ENCODE peak calls at places on chromosome X, in five cellular contexts. L is aorta, G is psoas muscle, E is lower leg skin, M is iPS DF 6.9. A is an unnamed sample.

GRCh38 chrX:105821471-105822081 is 763 bp upstream of the NRK start:
- DNase-seq in G (no peak), L (no peak), E (no peak), M (no peak), A (no peak)

GRCh38 chrX:153334654-153335295 is 822 bp downstream of the ZNF275 start:
- DNase-seq in E (no peak), L (peak), G (no peak), M (no peak), A (no peak)

GRCh38 chrX:11597479-11597878 is 68.2 kb downstream of the ARHGAP6 start:
- DNase-seq in M (no peak), G (no peak), L (no peak), E (no peak), A (no peak)

GRCh38 chrX:97790850-97791249 is 907.1 kb downstream of the RPA4 start:
- DNase-seq in E (no peak), G (no peak), L (no peak), M (no peak), A (no peak)

GRCh38 chrX:47361538-47362511 is 8.6 kb upstream of the ZNF157 start:
- DNase-seq in G (peak), E (peak), L (peak), M (peak), A (peak)

GRCh38 chrX:40960041-40960440 is 125.2 kb upstream of the USP9X start:
- DNase-seq in L (no peak), E (no peak), G (no peak), M (no peak), A (no peak)

GRCh38 chrX:30065226-30065625 is 150.1 kb upstream of the MAGEB2 start:
- DNase-seq in G (no peak), E (no peak), M (no peak), L (no peak), A (no peak)

GRCh38 chrX:155216940-155217450 is 735 bp downstream of the VBP1 start:
- DNase-seq in E (no peak), M (no peak), G (no peak), L (no peak), A (no peak)

GRCh38 chrX:49269768-49270248 is at the start of gene PPP1R3F:
- DNase-seq in L (peak), E (no peak), M (no peak), G (no peak), A (no peak)

GRCh38 chrX:43552166-43552565 is 103.9 kb upstream of the MAOA start:
- DNase-seq in E (no peak), G (no peak), L (no peak), M (no peak), A (no peak)

GRCh38 chrX:7614616-7615015 is 228.4 kb upstream of the VCX start:
- DNase-seq in G (no peak), E (no peak), M (no peak), L (no peak), A (no peak)

GRCh38 chrX:15988661-15989603 is 134.3 kb upstream of the AP1S2 start:
- DNase-seq in M (no peak), E (no peak), G (no peak), L (no peak), A (no peak)

GRCh38 chrX:1465261-1466231 is 12.8 kb upstream of the ASMTL start:
- DNase-seq in E (peak), M (no peak), L (peak), G (no peak), A (no peak)

GRCh38 chrX:33194876-33195433 is 16.4 kb downstream of the DMD start:
- DNase-seq in G (no peak), L (no peak), M (no peak), E (no peak), A (no peak)

GRCh38 chrX:97011540-97011939 is 127.8 kb downstream of the RPA4 start:
- DNase-seq in L (no peak), E (no peak), G (no peak), M (no peak), A (no peak)

GRCh38 chrX:108091878-108092291 is 307 bp downstream of the ATG4A start:
- DNase-seq in E (no peak), M (no peak), L (no peak), G (no peak), A (no peak)

GRCh38 chrX:23398570-23398969 is 63.9 kb downstream of the PTCHD1 start:
- DNase-seq in L (no peak), G (no peak), M (no peak), E (no peak), A (no peak)

GRCh38 chrX:69117876-69118526 is 47.3 kb downstream of the PJA1 start:
- DNase-seq in L (no peak), G (no peak), M (no peak), E (no peak), A (no peak)

GRCh38 chrX:63761639-63762038 is 23.4 kb downstream of the ARHGEF9 start:
- DNase-seq in G (no peak), M (no peak), L (no peak), E (no peak), A (no peak)

GRCh38 chrX:47200385-47201150 is 6.9 kb downstream of the UBA1 start:
- DNase-seq in G (peak), E (peak), M (no peak), L (peak), A (peak)

GRCh38 chrX:1450381-1451161 is 2.1 kb downstream of the ASMTL start:
- DNase-seq in M (no peak), E (no peak), G (no peak), L (peak), A (no peak)

GRCh38 chrX:140440891-140441290 is 64.0 kb downstream of the SOX3 start:
- DNase-seq in M (no peak), E (no peak), L (no peak), G (no peak), A (no peak)

GRCh38 chrX:143437439-143437838 is 79.8 kb downstream of the SPANXN3 start:
- DNase-seq in M (no peak), E (no peak), G (no peak), L (no peak), A (no peak)

GRCh38 chrX:67787196-67787595 is 243.4 kb downstream of the AR start:
- DNase-seq in E (no peak), L (no peak), G (no peak), M (no peak), A (no peak)

GRCh38 chrX:101668143-101668542 is 8.5 kb upstream of the ARMCX2 start:
- DNase-seq in M (no peak), G (no peak), L (no peak), E (no peak), A (no peak)

GRCh38 chrX:5780821-5781220 is 447.8 kb downstream of the NLGN4X start:
- DNase-seq in E (no peak), G (no peak), L (no peak), M (no peak), A (no peak)

GRCh38 chrX:47560179-47560830 is 700 bp upstream of the ARAF start:
- DNase-seq in L (no peak), G (no peak), M (no peak), E (no peak), A (no peak)

GRCh38 chrX:146863566-146863965 is 49.0 kb upstream of the CXorf51A start:
- DNase-seq in M (no peak), G (no peak), L (no peak), E (no peak), A (no peak)

GRCh38 chrX:118499295-118499694 is 3.7 kb downstream of the DOCK11 start:
- DNase-seq in M (no peak), L (no peak), E (no peak), G (no peak), A (no peak)

GRCh38 chrX:38166478-38167083 is 54.1 kb downstream of the SRPX start:
- DNase-seq in E (no peak), G (no peak), M (no peak), L (no peak), A (no peak)

GRCh38 chrX:418927-419729 is 32.4 kb upstream of the PPP2R3B start:
- DNase-seq in M (no peak), G (no peak), L (no peak), E (no peak), A (peak)

GRCh38 chrX:78042601-78043000 is 61.4 kb upstream of the PGK1 start:
- DNase-seq in M (no peak), E (no peak), L (no peak), G (no peak), A (no peak)

GRCh38 chrX:7925867-7926472 is 1.2 kb downstream of the PNPLA4 start:
- DNase-seq in M (no peak), L (no peak), G (peak), E (peak), A (peak)

GRCh38 chrX:109601458-109601857 is 23.5 kb downstream of the KCNE5 start:
- DNase-seq in L (no peak), G (no peak), E (no peak), M (no peak), A (no peak)

GRCh38 chrX:136196691-136197155 is 49.4 kb downstream of the FHL1 start:
- DNase-seq in G (no peak), M (no peak), E (no peak), L (no peak), A (no peak)

GRCh38 chrX:74419861-74420193 is 1.5 kb upstream of the SLC16A2 start:
- DNase-seq in L (no peak), G (no peak), M (no peak), E (no peak), A (no peak)
- H3K4me3 ChIP-seq in L (peak), G (peak), M (peak), E (peak), A (peak)

DNA sequence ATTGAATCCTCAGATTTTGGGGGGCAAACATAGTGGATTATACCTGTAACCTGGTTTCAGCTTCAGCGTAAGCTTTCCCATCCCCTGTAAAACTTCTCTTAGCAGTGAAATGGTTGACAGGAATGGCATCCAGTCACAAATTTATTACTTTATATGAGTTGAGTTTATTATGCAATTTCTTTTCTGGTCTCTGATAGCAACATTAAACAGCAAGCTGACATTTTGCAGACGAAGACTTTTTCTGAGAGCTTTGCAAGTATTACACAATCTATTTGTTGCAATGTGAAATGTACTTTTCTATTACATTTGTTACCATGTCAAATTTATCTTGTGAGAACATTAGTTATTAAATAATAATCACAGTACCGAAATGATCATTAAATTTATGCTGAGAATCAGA is 60.6 kb downstream of the GSPT2 start:
- DNase-seq in M (no peak), L (no peak), G (no peak), E (no peak), A (no peak)
- H3K4me3 ChIP-seq in M (no peak), L (no peak), G (peak), E (no peak), A (peak)

GRCh38 chrX:119760026-119760902 is 1.9 kb downstream of the SOWAHD start:
- DNase-seq in E (no peak), G (no peak), L (no peak), M (no peak), A (no peak)
- H3K4me3 ChIP-seq in E (no peak), G (no peak), L (no peak), M (no peak), A (no peak)

DNA sequence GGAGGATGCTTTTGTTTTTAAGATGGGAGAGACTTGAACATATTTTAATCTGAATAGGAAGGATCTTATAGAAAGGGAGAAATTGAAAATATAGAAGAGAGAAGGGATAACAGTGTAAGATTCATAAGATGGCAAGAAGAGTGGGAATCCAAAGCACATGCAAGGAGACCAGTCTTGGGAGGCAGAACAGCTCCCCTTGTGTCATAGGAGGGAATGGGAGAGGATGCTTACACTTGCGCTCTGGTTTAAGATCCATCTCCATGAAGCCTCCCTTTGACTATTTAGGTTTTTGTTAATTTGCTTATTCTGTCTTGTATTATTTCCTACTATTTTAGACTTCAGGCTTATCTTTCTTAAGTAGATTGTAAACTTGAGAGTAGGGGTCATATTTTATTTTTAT is 42.7 kb downstream of the KIF4A start:
- DNase-seq in G (no peak), M (no peak), E (no peak), L (no peak), A (no peak)
- H3K4me3 ChIP-seq in G (no peak), M (no peak), E (no peak), L (no peak), A (no peak)

DNA sequence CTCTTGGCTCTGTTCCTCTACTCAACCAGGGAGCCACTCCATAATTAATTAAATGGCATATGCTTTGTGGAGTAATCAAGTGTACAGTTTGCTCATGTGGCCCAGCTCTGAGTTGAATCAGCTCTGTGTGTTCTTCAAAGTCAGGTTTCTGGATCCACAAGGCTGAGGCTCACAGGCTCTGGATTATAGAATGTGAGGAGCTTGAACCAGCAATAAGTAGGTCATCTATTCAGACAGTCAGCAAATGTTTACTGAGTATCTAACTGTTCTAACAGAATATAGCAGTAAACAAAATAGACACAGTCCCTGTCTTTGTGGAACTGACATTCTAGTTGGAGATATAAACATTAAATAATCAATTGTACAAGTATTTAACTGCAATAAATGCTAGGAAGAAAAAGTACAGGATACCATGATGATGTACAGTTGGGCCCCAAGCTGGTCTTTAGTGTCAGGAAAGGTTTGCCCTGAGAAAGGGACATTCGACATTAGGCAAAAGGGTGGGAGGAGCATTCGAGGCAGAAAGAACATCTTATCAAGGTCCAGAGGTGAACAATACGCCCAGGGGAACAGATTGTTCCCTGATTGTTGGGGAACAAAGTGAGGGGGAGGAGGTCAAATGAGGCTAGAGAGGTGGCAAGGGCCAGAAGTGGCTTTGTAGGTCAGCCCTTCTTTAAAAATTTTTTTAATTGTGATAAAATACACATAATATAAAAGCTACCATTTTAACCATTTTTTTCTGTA is 20.5 kb upstream of the TSR2 start:
- DNase-seq in G (no peak), L (no peak), M (no peak), E (no peak), A (no peak)
- H3K4me3 ChIP-seq in G (no peak), L (no peak), M (no peak), E (no peak), A (no peak)

DNA sequence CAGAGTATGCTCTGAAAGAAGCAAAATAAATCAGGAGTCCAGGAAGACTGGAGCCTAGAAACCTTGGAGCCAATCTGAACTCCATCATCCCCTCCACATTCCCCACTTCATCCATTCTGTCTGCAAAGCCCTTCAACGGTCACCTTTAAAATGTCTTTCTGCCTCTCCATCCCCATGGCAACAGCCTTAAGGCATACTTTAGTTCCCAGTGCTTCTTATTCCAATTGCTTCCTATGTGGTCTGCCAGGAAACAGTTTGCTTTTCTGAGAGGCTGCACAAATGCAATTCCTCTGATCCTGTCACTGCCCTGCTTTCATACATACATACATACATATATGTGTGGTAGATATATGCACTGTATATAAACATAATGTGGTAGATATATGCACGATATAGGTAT is 802 bp upstream of the MAGEH1 start:
- DNase-seq in L (no peak), G (no peak), E (no peak), M (no peak), A (no peak)
- H3K4me3 ChIP-seq in L (peak), G (peak), E (no peak), M (no peak), A (peak)

GRCh38 chrX:72080800-72081199 is 50.9 kb downstream of the RTL5 start:
- DNase-seq in L (no peak), E (no peak), G (no peak), M (no peak), A (no peak)
- H3K4me3 ChIP-seq in L (no peak), E (no peak), G (peak), M (no peak), A (peak)

GRCh38 chrX:120457766-120458180 is 11.3 kb downstream of the LAMP2 start:
- DNase-seq in E (no peak), G (no peak), L (no peak), M (no peak), A (no peak)
- H3K4me3 ChIP-seq in E (no peak), G (no peak), L (no peak), M (no peak), A (no peak)

GRCh38 chrX:18886005-18886343 is 97.9 kb downstream of the PHKA2 start:
- DNase-seq in L (no peak), E (no peak), G (no peak), M (no peak), A (no peak)
- H3K4me3 ChIP-seq in L (no peak), E (no peak), G (peak), M (no peak), A (peak)